ENCODE peak calls at places on chromosomes 13 and 19, in nine cellular contexts. K, S, Z, D, A, Y, V, M and E are unnamed samples.

GRCh38 chr13:50580684-50581305 is 262.7 kb downstream of the DLEU7 start:
- DNase-seq in K (no peak), S (no peak), Z (no peak), D (no peak), A (no peak), Y (no peak), V (peak; percentile 56), M (no peak), E (no peak)

GRCh38 chr13:26601669-26602068 is 44.2 kb downstream of the WASF3 start:
- DNase-seq in K (no peak), S (no peak), Z (no peak), D (no peak), A (no peak), Y (peak; percentile 81), V (no peak), M (peak; percentile 52), E (peak; percentile 70)

GRCh38 chr19:40862785-40863184 is 12.5 kb upstream of the CYP2A6 start:
- DNase-seq in K (no peak), S (no peak), Z (no peak), D (no peak), A (no peak), Y (no peak), V (no peak), M (peak; percentile 82), E (no peak)

GRCh38 chr13:21371011-21371410 is 88.1 kb downstream of the ZDHHC20 start:
- DNase-seq in K (no peak), S (no peak), Z (no peak), D (no peak), A (no peak), Y (peak; percentile 1), V (no peak), M (no peak), E (no peak)

GRCh38 chr13:51101636-51102218 is 9.3 kb downstream of the C13orf42 start:
- DNase-seq in K (no peak), S (no peak), Z (no peak), D (no peak), A (no peak), Y (no peak), V (no peak), M (no peak), E (no peak)

GRCh38 chr13:82330499-82330898 is 1551.8 kb downstream of the SLITRK1 start:
- DNase-seq in K (no peak), S (no peak), Z (no peak), D (no peak), A (no peak), Y (no peak), V (no peak), M (peak; percentile 59), E (peak; percentile 81)

GRCh38 chr13:111123221-111123620 is 8.1 kb downstream of the ARHGEF7 start:
- DNase-seq in K (no peak), S (no peak), Z (no peak), D (no peak), A (no peak), Y (no peak), V (no peak), M (no peak), E (no peak)

GRCh38 chr19:2268861-2269243 is 12.6 kb upstream of the JSRP1 start:
- DNase-seq in K (no peak), S (no peak), Z (no peak), D (no peak), A (no peak), Y (no peak), V (no peak), M (no peak), E (no peak)

GRCh38 chr19:5093953-5094718 is 125.2 kb downstream of the KDM4B start:
- DNase-seq in K (no peak), S (no peak), Z (no peak), D (no peak), A (no peak), Y (no peak), V (no peak), M (no peak), E (no peak)

GRCh38 chr13:69458013-69458412 is 649.6 kb upstream of the ATXN8OS start:
- DNase-seq in K (no peak), S (no peak), Z (no peak), D (no peak), A (no peak), Y (no peak), V (no peak), M (no peak), E (no peak)

GRCh38 chr19:8610041-8610927 is at the start of gene ADAMTS10:
- DNase-seq in K (peak; percentile 41), S (peak; percentile 58), Z (peak; percentile 60), D (no peak), A (no peak), Y (no peak), V (peak; percentile 69), M (no peak), E (no peak)

GRCh38 chr13:55298201-55298600 is 1842.5 kb upstream of the PRR20A start:
- DNase-seq in K (no peak), S (no peak), Z (no peak), D (no peak), A (no peak), Y (no peak), V (no peak), M (no peak), E (no peak)

GRCh38 chr19:35899547-35900214 is 659 bp downstream of the NFKBID start:
- DNase-seq in K (peak; percentile 89), S (peak; percentile 89), Z (peak; percentile 88), D (peak; percentile 87), A (peak; percentile 93), Y (peak; percentile 93), V (peak; percentile 80), M (peak; percentile 69), E (peak; percentile 94)

GRCh38 chr13:52599853-52600603 is 42.2 kb upstream of the HNRNPA1L2 start:
- DNase-seq in K (peak; percentile 20), S (peak; percentile 8), Z (peak; percentile 42), D (no peak), A (no peak), Y (peak; percentile 61), V (peak; percentile 42), M (no peak), E (no peak)

GRCh38 chr13:109665781-109666249 is 120.6 kb downstream of the IRS2 start:
- DNase-seq in K (no peak), S (no peak), Z (no peak), D (no peak), A (no peak), Y (peak; percentile 60), V (no peak), M (peak; percentile 63), E (no peak)

GRCh38 chr13:77150651-77151050 is 123.7 kb upstream of the FBXL3 start:
- DNase-seq in K (no peak), S (no peak), Z (no peak), D (no peak), A (no peak), Y (no peak), V (no peak), M (no peak), E (no peak)

GRCh38 chr19:813359-814107 is 8.2 kb downstream of the PLPPR3 start:
- DNase-seq in K (peak; percentile 25), S (no peak), Z (no peak), D (no peak), A (peak; percentile 32), Y (no peak), V (no peak), M (no peak), E (no peak)

GRCh38 chr19:16623576-16623975 is 4.4 kb downstream of the MED26 start:
- DNase-seq in K (no peak), S (no peak), Z (no peak), D (no peak), A (no peak), Y (no peak), V (no peak), M (no peak), E (no peak)

GRCh38 chr19:6718741-6719539 is 1.5 kb downstream of the C3 start:
- DNase-seq in K (peak; percentile 30), S (peak; percentile 33), Z (peak; percentile 63), D (no peak), A (no peak), Y (no peak), V (peak; percentile 9), M (peak; percentile 48), E (peak; percentile 15)

GRCh38 chr13:112968380-112968909 is 569 bp upstream of the MCF2L start:
- DNase-seq in K (peak; percentile 43), S (peak; percentile 54), Z (peak; percentile 62), D (no peak), A (no peak), Y (peak; percentile 82), V (peak; percentile 39), M (peak; percentile 41), E (peak; percentile 89)

GRCh38 chr19:52566588-52566987 is 3.5 kb upstream of the ZNF701 start:
- DNase-seq in K (no peak), S (no peak), Z (no peak), D (no peak), A (no peak), Y (no peak), V (no peak), M (peak; percentile 92), E (peak; percentile 4)

GRCh38 chr13:45851171-45851889 is at the start of gene SIAH3:
- DNase-seq in K (peak; percentile 31), S (peak; percentile 18), Z (no peak), D (no peak), A (no peak), Y (peak; percentile 41), V (peak; percentile 36), M (no peak), E (no peak)

GRCh38 chr13:43021926-43022670 is 1.3 kb upstream of the DNAJC15 start:
- DNase-seq in K (no peak), S (no peak), Z (no peak), D (no peak), A (no peak), Y (no peak), V (no peak), M (no peak), E (no peak)